ENCODE peak calls at places on chromosomes 3 and 15, in seven cellular contexts. O is DND-41, H is kidney, T is SK-N-SH, F is fibroblast of lung, Z is IMR-90, V is GM12878. W is an unnamed sample.
A peak's percentile ranks its signal among the peaks of the same experiment; 100 is the strongest.

GRCh38 chr3:132710311-132710710 is 11.9 kb downstream of the NPHP3 start:
- DNase-seq in O (no peak), Z (no peak), F (no peak), H (no peak), T (no peak), V (no peak), W (no peak)

GRCh38 chr3:138468886-138469285 is 34.5 kb downstream of the ESYT3 start:
- DNase-seq in H (peak; percentile 33), F (no peak), O (no peak), V (no peak), Z (no peak), T (no peak), W (peak; percentile 15)

GRCh38 chr15:61715082-61715481 is 345.2 kb downstream of the VPS13C start:
- DNase-seq in Z (no peak), F (peak; percentile 26), H (no peak), O (no peak), T (no peak), V (no peak), W (no peak)

GRCh38 chr3:25849641-25850040 is 59.8 kb downstream of the OXSM start:
- DNase-seq in O (no peak), F (peak; percentile 35), Z (peak; percentile 57), V (no peak), T (no peak), H (no peak), W (peak; percentile 4)

GRCh38 chr15:82126346-82126745 is 80.5 kb upstream of the MEX3B start:
- DNase-seq in H (no peak), F (no peak), Z (no peak), V (no peak), T (no peak), O (no peak), W (no peak)

GRCh38 chr15:58697220-58697619 is 52.3 kb downstream of the ADAM10 start:
- DNase-seq in V (no peak), Z (no peak), H (no peak), O (no peak), T (no peak), F (no peak), W (no peak)

GRCh38 chr3:173893835-173894234 is 496.3 kb downstream of the NLGN1 start:
- DNase-seq in Z (no peak), H (no peak), V (no peak), T (no peak), F (no peak), O (no peak), W (no peak)

GRCh38 chr15:67997996-67998395 is 56.1 kb upstream of the PIAS1 start:
- DNase-seq in T (no peak), Z (peak; percentile 64), O (no peak), V (no peak), H (no peak), F (peak; percentile 33), W (peak; percentile 68)

GRCh38 chr3:179302111-179302510 is 20.7 kb upstream of the ZNF639 start:
- DNase-seq in F (no peak), V (no peak), Z (no peak), O (no peak), H (no peak), T (no peak), W (no peak)

GRCh38 chr3:177673105-177673804 is 476.0 kb upstream of the TBL1XR1 start:
- DNase-seq in O (no peak), H (no peak), T (no peak), Z (peak; percentile 97), V (no peak), F (peak; percentile 95), W (peak; percentile 95)

DNA sequence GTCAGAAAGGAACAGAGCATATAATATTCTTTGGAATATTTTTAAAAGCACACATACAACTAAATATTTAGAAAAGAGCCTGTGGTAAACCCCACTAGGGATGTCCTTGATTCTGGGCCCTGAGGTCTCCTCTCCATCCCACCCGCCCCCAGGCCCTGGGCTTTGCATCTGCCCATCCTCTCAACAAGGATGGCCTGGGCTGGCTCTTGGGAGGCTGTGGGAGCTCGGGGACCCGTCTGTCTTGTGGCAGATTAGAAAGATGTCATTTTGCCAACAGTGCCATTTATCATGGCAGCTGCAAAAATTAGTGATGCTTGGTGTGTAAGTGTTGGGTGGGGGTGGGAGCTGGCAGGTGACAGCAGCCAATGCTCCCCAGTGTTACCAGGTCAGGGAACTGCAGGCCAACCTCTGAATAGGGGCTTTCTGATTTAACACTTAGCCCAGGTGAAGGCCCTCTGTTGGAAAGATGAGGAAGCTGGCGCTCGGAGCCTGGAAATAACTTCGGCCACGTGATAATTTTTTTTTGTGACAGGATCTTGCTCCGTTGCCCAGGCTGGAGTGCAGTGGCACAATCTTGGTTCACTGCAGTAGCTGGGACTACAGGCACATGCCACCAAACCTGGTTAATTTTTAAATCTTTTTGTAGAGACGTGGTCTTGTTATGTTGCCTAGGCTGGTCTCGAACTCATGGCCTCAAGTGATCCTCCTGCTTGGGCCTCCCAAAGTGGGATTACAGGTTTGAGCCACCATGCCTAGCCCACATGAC is 16.8 kb upstream of the CSPG4 start:
- DNase-seq in F (no peak), O (no peak), T (no peak), Z (no peak), H (peak; percentile 27), V (no peak), W (no peak)
- H3K9ac ChIP-seq in F (no peak overlapping the region), O (no peak overlapping the region), T (no peak overlapping the region), Z (no peak overlapping the region), H (no peak overlapping the region), V (no peak overlapping the region), W (no peak overlapping the region)

GRCh38 chr3:13594146-13594545 is 45.2 kb downstream of the FBLN2 start:
- DNase-seq in V (no peak), Z (no peak), H (no peak), O (no peak), F (no peak), T (no peak), W (no peak)
- H3K9ac ChIP-seq in V (no peak overlapping the region), Z (no peak overlapping the region), H (no peak overlapping the region), O (no peak overlapping the region), F (no peak overlapping the region), T (no peak overlapping the region), W (peak overlapping the region; percentile 23)

GRCh38 chr3:10249833-10250232 is 1.6 kb downstream of the TATDN2 start:
- DNase-seq in O (no peak), F (peak; percentile 80), H (no peak), V (no peak), T (no peak), Z (peak; percentile 77), W (peak; percentile 44)

GRCh38 chr3:10253731-10254130 is 5.5 kb downstream of the TATDN2 start:
- DNase-seq in T (no peak), Z (no peak), V (no peak), H (peak; percentile 5), O (no peak), F (no peak), W (no peak)

GRCh38 chr3:10248184-10248983 is at the start of gene TATDN2:
- DNase-seq in H (peak; percentile 99), T (peak; percentile 99), F (peak; percentile 96), O (peak; percentile 98), V (peak; percentile 95), Z (peak; percentile 93), W (peak; percentile 99)

GRCh38 chr3:10248984-10249748 is 907 bp downstream of the TATDN2 start:
- DNase-seq in H (peak; percentile 78), V (no peak), F (peak; percentile 16), Z (peak; percentile 2), T (peak; percentile 48), O (peak; percentile 65), W (peak; percentile 51)

GRCh38 chr3:10251006-10251405 is 2.7 kb downstream of the TATDN2 start:
- DNase-seq in O (no peak), H (no peak), F (no peak), V (no peak), T (no peak), Z (no peak), W (no peak)
- H3K9ac ChIP-seq in O (peak overlapping the region; percentile 91), H (no peak overlapping the region), F (no peak overlapping the region), V (no peak overlapping the region), T (no peak overlapping the region), Z (no peak overlapping the region), W (no peak overlapping the region)

GRCh38 chr3:58202917-58203360 is 7.8 kb downstream of the DNASE1L3 start:
- DNase-seq in T (no peak), O (peak; percentile 69), Z (no peak), V (peak; percentile 72), H (no peak), F (no peak), W (no peak)
- H3K9ac ChIP-seq in T (no peak overlapping the region), O (no peak overlapping the region), Z (no peak overlapping the region), V (peak overlapping the region; percentile 4), H (no peak overlapping the region), F (no peak overlapping the region), W (no peak overlapping the region)

W was measured in adipocyte.